ENCODE peak calls at places on chromosomes 11 and 22, in six cellular contexts. One of them, this sample, is unnamed.

GRCh38 chr11:61630104-61630503 is 49.2 kb upstream of the SYT7 start:
- DNase-seq in A549: no peak
- DNase-seq in GM12878: no peak
- DNase-seq in SK-N-SH: no peak
- DNase-seq in K562: no peak
- DNase-seq in HepG2: no peak
- DNase-seq in this sample: no peak

GRCh38 chr11:132913886-132914285 is 618.4 kb downstream of the OPCML start:
- DNase-seq in A549: no peak
- DNase-seq in GM12878: no peak
- DNase-seq in SK-N-SH: no peak
- DNase-seq in K562: no peak
- DNase-seq in HepG2: no peak
- DNase-seq in this sample: no peak

GRCh38 chr22:27628891-27629631 is 172.5 kb downstream of the MN1 start:
- DNase-seq in A549: no peak
- DNase-seq in GM12878: no peak
- DNase-seq in SK-N-SH: no peak
- DNase-seq in K562: no peak
- DNase-seq in HepG2: no peak
- DNase-seq in this sample: no peak

GRCh38 chr11:2214527-2215229 is 43.1 kb upstream of the TH start:
- DNase-seq in A549: no peak
- DNase-seq in GM12878: no peak
- DNase-seq in SK-N-SH: peak; percentile 43
- DNase-seq in K562: peak; percentile 8
- DNase-seq in HepG2: peak; percentile 16
- DNase-seq in this sample: no peak

GRCh38 chr22:17570851-17571631 is 7.7 kb downstream of the SLC25A18 start:
- DNase-seq in A549: no peak
- DNase-seq in GM12878: no peak
- DNase-seq in SK-N-SH: no peak
- DNase-seq in K562: no peak
- DNase-seq in HepG2: no peak
- DNase-seq in this sample: peak; percentile 83

GRCh38 chr22:42857845-42858481 is 890 bp upstream of the ARFGAP3 start:
- DNase-seq in A549: no peak
- DNase-seq in GM12878: no peak
- DNase-seq in SK-N-SH: no peak
- DNase-seq in K562: no peak
- DNase-seq in HepG2: peak; percentile 14
- DNase-seq in this sample: no peak

GRCh38 chr22:25777870-25778269 is 35.9 kb downstream of the MYO18B start:
- DNase-seq in A549: peak; percentile 69
- DNase-seq in GM12878: peak; percentile 11
- DNase-seq in SK-N-SH: peak; percentile 74
- DNase-seq in K562: no peak
- DNase-seq in HepG2: peak; percentile 41
- DNase-seq in this sample: peak; percentile 45

GRCh38 chr11:45745065-45745811 is 59.7 kb upstream of the SLC35C1 start:
- DNase-seq in A549: no peak
- DNase-seq in GM12878: no peak
- DNase-seq in SK-N-SH: no peak
- DNase-seq in K562: no peak
- DNase-seq in HepG2: no peak
- DNase-seq in this sample: no peak

GRCh38 chr11:7577226-7577882 is 63.6 kb downstream of the PPFIBP2 start:
- DNase-seq in A549: no peak
- DNase-seq in GM12878: no peak
- DNase-seq in SK-N-SH: peak; percentile 29
- DNase-seq in K562: no peak
- DNase-seq in HepG2: no peak
- DNase-seq in this sample: no peak

GRCh38 chr11:110565690-110566336 is 136.1 kb downstream of the FDX1 start:
- DNase-seq in A549: no peak
- DNase-seq in GM12878: no peak
- DNase-seq in SK-N-SH: no peak
- DNase-seq in K562: no peak
- DNase-seq in HepG2: no peak
- DNase-seq in this sample: no peak

GRCh38 chr11:1938343-1939005 is 8.7 kb upstream of the MRPL23 start:
- DNase-seq in A549: no peak
- DNase-seq in GM12878: no peak
- DNase-seq in SK-N-SH: peak; percentile 42
- DNase-seq in K562: no peak
- DNase-seq in HepG2: no peak
- DNase-seq in this sample: no peak

GRCh38 chr11:7467652-7468051 is 17.7 kb upstream of the OLFML1 start:
- DNase-seq in A549: no peak
- DNase-seq in GM12878: peak; percentile 15
- DNase-seq in SK-N-SH: no peak
- DNase-seq in K562: no peak
- DNase-seq in HepG2: no peak
- DNase-seq in this sample: no peak

GRCh38 chr22:37911273-37911672 is 5.2 kb downstream of the MICALL1 start:
- DNase-seq in A549: no peak
- DNase-seq in GM12878: no peak
- DNase-seq in SK-N-SH: no peak
- DNase-seq in K562: no peak
- DNase-seq in HepG2: no peak
- DNase-seq in this sample: no peak

GRCh38 chr11:111307472-111308108 is 9.2 kb downstream of the POU2AF3 start:
- DNase-seq in A549: no peak
- DNase-seq in GM12878: no peak
- DNase-seq in SK-N-SH: no peak
- DNase-seq in K562: no peak
- DNase-seq in HepG2: no peak
- DNase-seq in this sample: no peak

GRCh38 chr11:122440783-122441701 is 214.5 kb upstream of the UBASH3B start:
- DNase-seq in A549: peak; percentile 29
- DNase-seq in GM12878: no peak
- DNase-seq in SK-N-SH: peak; percentile 48
- DNase-seq in K562: no peak
- DNase-seq in HepG2: no peak
- DNase-seq in this sample: no peak

GRCh38 chr11:125404811-125405481 is 91.1 kb downstream of the FEZ1 start:
- DNase-seq in A549: peak; percentile 14
- DNase-seq in GM12878: no peak
- DNase-seq in SK-N-SH: peak; percentile 91
- DNase-seq in K562: peak; percentile 89
- DNase-seq in HepG2: peak; percentile 11
- DNase-seq in this sample: peak; percentile 47

GRCh38 chr11:100512475-100512874 is 174.6 kb upstream of the ARHGAP42 start:
- DNase-seq in A549: no peak
- DNase-seq in GM12878: no peak
- DNase-seq in SK-N-SH: no peak
- DNase-seq in K562: no peak
- DNase-seq in HepG2: no peak
- DNase-seq in this sample: no peak

GRCh38 chr11:96254087-96254486 is 88.9 kb downstream of the MAML2 start:
- DNase-seq in A549: no peak
- DNase-seq in GM12878: peak; percentile 91
- DNase-seq in SK-N-SH: no peak
- DNase-seq in K562: no peak
- DNase-seq in HepG2: peak; percentile 52
- DNase-seq in this sample: peak; percentile 75

GRCh38 chr22:37401861-37402506 is 25.3 kb downstream of the ELFN2 start:
- DNase-seq in A549: no peak
- DNase-seq in GM12878: no peak
- DNase-seq in SK-N-SH: no peak
- DNase-seq in K562: no peak
- DNase-seq in HepG2: no peak
- DNase-seq in this sample: no peak

GRCh38 chr11:61545341-61545740 is 35.5 kb downstream of the SYT7 start:
- DNase-seq in A549: peak; percentile 42
- DNase-seq in GM12878: no peak
- DNase-seq in SK-N-SH: peak; percentile 76
- DNase-seq in K562: peak; percentile 72
- DNase-seq in HepG2: no peak
- DNase-seq in this sample: no peak

GRCh38 chr11:111285205-111286079 is 12.9 kb upstream of the POU2AF3 start:
- DNase-seq in A549: no peak
- DNase-seq in GM12878: no peak
- DNase-seq in SK-N-SH: no peak
- DNase-seq in K562: no peak
- DNase-seq in HepG2: peak; percentile 25
- DNase-seq in this sample: no peak

GRCh38 chr11:69133251-69133650 is 22.5 kb upstream of the SMIM38 start:
- DNase-seq in A549: no peak
- DNase-seq in GM12878: no peak
- DNase-seq in SK-N-SH: no peak
- DNase-seq in K562: no peak
- DNase-seq in HepG2: no peak
- DNase-seq in this sample: no peak

GRCh38 chr11:19952101-19952605 is 208.1 kb downstream of the DBX1 start:
- DNase-seq in A549: peak; percentile 60
- DNase-seq in GM12878: no peak
- DNase-seq in SK-N-SH: peak; percentile 56
- DNase-seq in K562: no peak
- DNase-seq in HepG2: peak; percentile 92
- DNase-seq in this sample: no peak

GRCh38 chr22:37701121-37701786 is 4.4 kb downstream of the TRIOBP start:
- DNase-seq in A549: no peak
- DNase-seq in GM12878: no peak
- DNase-seq in SK-N-SH: no peak
- DNase-seq in K562: no peak
- DNase-seq in HepG2: no peak
- DNase-seq in this sample: peak; percentile 32

GRCh38 chr22:19942071-19942885 is 660 bp upstream of the TXNRD2 start:
- DNase-seq in A549: peak; percentile 22
- DNase-seq in GM12878: no peak
- DNase-seq in SK-N-SH: peak; percentile 64
- DNase-seq in K562: peak; percentile 93
- DNase-seq in HepG2: no peak
- DNase-seq in this sample: peak; percentile 69

GRCh38 chr22:19942886-19943664 is 1.5 kb upstream of the TXNRD2 start:
- DNase-seq in A549: peak; percentile 51
- DNase-seq in GM12878: no peak
- DNase-seq in SK-N-SH: no peak
- DNase-seq in K562: no peak
- DNase-seq in HepG2: peak; percentile 64
- DNase-seq in this sample: peak; percentile 94

GRCh38 chr22:19940536-19941364 is 822 bp upstream of the COMT start:
- DNase-seq in A549: no peak
- DNase-seq in GM12878: no peak
- DNase-seq in SK-N-SH: peak; percentile 57
- DNase-seq in K562: peak; percentile 80
- DNase-seq in HepG2: no peak
- DNase-seq in this sample: no peak

GRCh38 chr22:19941365-19942070 is at the start of the genes COMT and TXNRD2:
- DNase-seq in A549: peak; percentile 46
- DNase-seq in GM12878: no peak
- DNase-seq in SK-N-SH: peak; percentile 96
- DNase-seq in K562: peak; percentile 100
- DNase-seq in HepG2: no peak
- DNase-seq in this sample: peak; percentile 57

DNA sequence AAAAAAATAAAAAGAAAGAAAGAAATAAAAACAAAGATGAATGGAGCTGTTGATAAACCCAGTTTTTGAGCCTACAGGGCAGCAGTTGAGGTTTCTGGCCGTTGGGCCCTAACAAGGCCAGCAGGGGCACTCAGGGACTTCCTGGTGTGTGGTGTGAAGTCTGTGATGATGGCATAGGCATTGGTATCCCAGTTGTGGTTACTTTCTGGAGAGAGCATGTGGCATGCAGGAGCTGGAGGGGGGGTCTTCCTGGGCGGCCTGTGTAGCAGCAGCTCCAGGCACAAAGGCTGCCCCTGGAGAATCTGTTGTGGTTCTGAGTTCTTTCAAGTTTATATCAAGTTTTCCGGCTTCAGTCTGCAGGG is 2.0 kb upstream of the TXNRD2 start:
- DNase-seq in A549: peak; percentile 46
- DNase-seq in GM12878: no peak
- DNase-seq in SK-N-SH: peak; percentile 46
- DNase-seq in K562: no peak
- DNase-seq in HepG2: peak; percentile 61
- DNase-seq in this sample: peak; percentile 76
- TF ChIP-seq SMC3 in A549: no peak
- TF ChIP-seq SMC3 in GM12878: no peak
- TF ChIP-seq SMC3 in SK-N-SH: no peak
- TF ChIP-seq SMC3 in K562: no peak
- TF ChIP-seq SMC3 in HepG2: no peak
- TF ChIP-seq SMC3 in this sample: no peak

DNA sequence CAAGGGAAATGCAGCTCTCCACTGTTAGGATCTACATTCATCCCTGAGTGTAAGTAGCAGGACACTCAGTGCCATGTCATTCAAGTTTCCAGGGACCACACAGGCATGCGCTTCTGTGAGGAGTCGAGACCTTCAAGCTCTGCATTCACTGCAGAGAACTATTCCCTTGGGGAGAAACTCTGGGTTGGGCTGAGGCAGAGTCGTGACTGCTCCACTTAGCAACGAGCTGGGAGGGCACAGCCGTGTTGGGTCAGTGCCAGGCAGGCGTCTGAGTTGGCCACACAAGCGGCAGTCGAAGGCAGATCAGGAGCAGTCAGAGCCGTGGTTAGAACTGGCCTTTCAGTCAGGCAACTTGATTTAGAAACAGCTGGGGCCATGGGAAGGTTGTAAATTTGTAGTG is 14.7 kb downstream of the MPEG1 start:
- DNase-seq in A549: no peak
- DNase-seq in GM12878: no peak
- DNase-seq in SK-N-SH: no peak
- DNase-seq in K562: no peak
- DNase-seq in HepG2: no peak
- DNase-seq in this sample: peak; percentile 68
- TF ChIP-seq SMC3 in A549: no peak
- TF ChIP-seq SMC3 in GM12878: no peak
- TF ChIP-seq SMC3 in SK-N-SH: no peak
- TF ChIP-seq SMC3 in K562: no peak
- TF ChIP-seq SMC3 in HepG2: no peak
- TF ChIP-seq SMC3 in this sample: no peak

GRCh38 chr11:67381244-67381972 is 8.0 kb upstream of the CLCF1 start:
- DNase-seq in A549: no peak
- DNase-seq in GM12878: no peak
- DNase-seq in SK-N-SH: no peak
- DNase-seq in K562: no peak
- DNase-seq in HepG2: no peak
- DNase-seq in this sample: no peak
- TF ChIP-seq SMC3 in A549: no peak
- TF ChIP-seq SMC3 in GM12878: peak; percentile 14
- TF ChIP-seq SMC3 in SK-N-SH: no peak
- TF ChIP-seq SMC3 in K562: no peak
- TF ChIP-seq SMC3 in HepG2: no peak
- TF ChIP-seq SMC3 in this sample: no peak

DNA sequence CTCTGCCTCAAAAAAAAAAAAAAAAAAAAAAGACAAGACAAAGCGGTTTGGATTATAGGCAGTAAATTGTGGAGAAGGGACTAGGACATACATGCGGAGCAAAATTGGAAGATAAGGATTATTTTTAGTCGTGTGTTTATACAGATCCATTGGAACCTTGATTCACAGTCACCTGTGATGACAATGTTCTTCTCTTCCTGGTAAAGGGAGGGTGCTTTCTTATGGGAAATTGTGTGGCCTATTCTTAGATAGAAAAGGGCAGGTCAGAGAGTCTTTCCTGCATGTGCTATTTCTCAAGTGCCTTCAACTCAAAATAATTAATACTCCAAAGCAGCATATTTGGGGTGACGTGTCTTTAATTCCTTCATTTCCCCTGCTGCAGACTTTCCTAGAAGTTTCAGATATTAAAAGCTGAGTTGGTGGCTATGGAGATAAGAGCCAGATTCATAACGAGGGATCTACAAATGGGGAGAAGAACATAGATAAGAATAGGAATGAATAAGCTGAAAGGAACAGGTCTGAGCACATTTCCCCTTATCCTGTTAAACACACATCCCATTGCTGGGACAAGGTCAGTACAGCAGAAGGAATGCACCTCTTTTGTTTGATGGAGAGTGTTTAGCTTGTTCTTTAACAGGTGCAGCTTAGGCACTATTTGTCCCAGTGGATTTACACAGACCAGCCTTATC is 22.5 kb downstream of the GSTT2B start:
- DNase-seq in A549: no peak
- DNase-seq in GM12878: no peak
- DNase-seq in SK-N-SH: no peak
- DNase-seq in K562: peak; percentile 58
- DNase-seq in HepG2: peak; percentile 81
- DNase-seq in this sample: no peak
- TF ChIP-seq SMC3 in A549: no peak
- TF ChIP-seq SMC3 in GM12878: no peak
- TF ChIP-seq SMC3 in SK-N-SH: no peak
- TF ChIP-seq SMC3 in K562: no peak
- TF ChIP-seq SMC3 in HepG2: no peak
- TF ChIP-seq SMC3 in this sample: no peak

This sample was measured in IMR-90.